ENCODE peak calls at places on chromosomes 1 and 21, in eight cellular contexts. P is right lobe of liver, F is heart right ventricle, M is OCI-LY7, E is transverse colon, Z is GM23338, R is lower lobe of right lung, S is mesenchymal stem cell. A is an unnamed sample. For H3K4me1, the result is how much of the 10 kb centered on the place peaks cover.

GRCh38 chr1:32557812-32558211 is 18.6 kb downstream of the ZBTB8A start:
- DNase-seq in E (no peak), P (no peak), Z (no peak), M (no peak), S (no peak), F (no peak), R (no peak), A (no peak)

GRCh38 chr1:244384066-244384465 is 67.6 kb downstream of the ADSS2 start:
- DNase-seq in E (no peak), R (no peak), P (no peak), F (no peak), Z (no peak), M (no peak), S (no peak), A (no peak)

GRCh38 chr21:33069994-33070811 is at the start of gene OLIG1:
- DNase-seq in P (peak), S (peak), Z (peak), M (no peak), E (no peak), F (no peak), R (peak), A (no peak)

GRCh38 chr1:219459321-219460105 is 153.4 kb downstream of the ZC3H11B start:
- DNase-seq in R (no peak), F (no peak), E (no peak), P (no peak), S (peak), M (no peak), Z (no peak), A (no peak)

GRCh38 chr1:115141145-115141454 is 51.8 kb upstream of the TSPAN2 start:
- DNase-seq in M (no peak), Z (no peak), R (no peak), P (no peak), S (no peak), F (no peak), E (no peak), A (no peak)

GRCh38 chr1:6178751-6179563 is 1.2 kb downstream of the CHD5 start:
- DNase-seq in R (no peak), S (no peak), F (no peak), M (no peak), P (peak), Z (peak), E (no peak), A (no peak)

GRCh38 chr1:8910914-8911313 is 32.4 kb upstream of the ENO1 start:
- DNase-seq in P (no peak), M (no peak), S (peak), R (no peak), Z (no peak), F (no peak), E (no peak), A (no peak)

GRCh38 chr1:12450090-12450764 is 167.8 kb downstream of the DHRS3 start:
- DNase-seq in R (peak), M (no peak), S (no peak), Z (no peak), F (no peak), P (no peak), E (no peak), A (no peak)

GRCh38 chr1:233040494-233040893 is 90.1 kb downstream of the NTPCR start:
- DNase-seq in F (no peak), M (no peak), P (no peak), Z (no peak), R (no peak), S (no peak), E (no peak), A (no peak)

GRCh38 chr1:66761273-66761672 is 9.0 kb downstream of the DYNLT5 start:
- DNase-seq in P (no peak), M (no peak), Z (no peak), R (no peak), F (no peak), E (no peak), S (peak), A (no peak)

GRCh38 chr1:241355311-241356010 is 1.5 kb downstream of the RGS7 start:
- DNase-seq in R (no peak), Z (no peak), M (no peak), E (no peak), S (no peak), F (no peak), P (no peak), A (no peak)

GRCh38 chr21:38956791-38957571 is 151.3 kb downstream of the ETS2 start:
- DNase-seq in E (peak), Z (no peak), R (peak), P (no peak), S (peak), F (no peak), M (no peak), A (no peak)

GRCh38 chr1:209860293-209860881 is 32.6 kb downstream of the UTP25 start:
- DNase-seq in S (peak), M (peak), Z (peak), F (peak), E (peak), R (peak), P (peak), A (peak)

GRCh38 chr21:18950045-18950740 is 546.6 kb upstream of the TMPRSS15 start:
- DNase-seq in S (no peak), P (no peak), M (no peak), R (no peak), F (no peak), E (no peak), Z (no peak), A (no peak)

GRCh38 chr21:32532636-32533035 is 52.7 kb downstream of the TCP10L start:
- DNase-seq in E (no peak), S (no peak), R (no peak), Z (no peak), M (no peak), P (no peak), F (no peak), A (no peak)

GRCh38 chr1:5743435-5744095 is 248.7 kb downstream of the NPHP4 start:
- DNase-seq in Z (no peak), M (no peak), S (no peak), R (peak), P (peak), F (no peak), E (no peak), A (no peak)

GRCh38 chr1:46171351-46171750 is 3.5 kb upstream of the TSPAN1 start:
- DNase-seq in E (no peak), F (peak), R (peak), Z (no peak), S (no peak), M (peak), P (no peak), A (no peak)

GRCh38 chr1:203598736-203599135 is 27.9 kb upstream of the ATP2B4 start:
- DNase-seq in P (no peak), S (no peak), R (no peak), M (no peak), E (no peak), F (no peak), Z (no peak), A (no peak)

GRCh38 chr1:5164155-5164554 is 509.7 kb downstream of the AJAP1 start:
- DNase-seq in F (no peak), P (no peak), M (no peak), E (no peak), R (no peak), Z (no peak), S (no peak), A (no peak)

GRCh38 chr1:20485527-20486456 is at the start of gene CAMK2N1:
- DNase-seq in S (peak), M (no peak), E (peak), P (peak), R (peak), Z (peak), F (peak), A (peak)

GRCh38 chr1:54798769-54799641 is 2.1 kb downstream of the TTC22 start:
- DNase-seq in E (peak), Z (no peak), P (peak), S (no peak), R (no peak), F (no peak), M (no peak), A (no peak)

GRCh38 chr1:14067686-14068085 is 367.7 kb downstream of the PRDM2 start:
- DNase-seq in P (no peak), R (no peak), F (no peak), Z (no peak), E (no peak), M (no peak), S (no peak), A (no peak)

GRCh38 chr1:233090706-233091494 is 140.5 kb downstream of the NTPCR start:
- DNase-seq in M (no peak), Z (no peak), E (no peak), R (no peak), F (no peak), P (no peak), S (no peak), A (no peak)

GRCh38 chr1:64686828-64687724 is 57.8 kb upstream of the RAVER2 start:
- DNase-seq in E (peak), P (no peak), M (peak), F (peak), Z (peak), R (no peak), S (peak), A (peak)

GRCh38 chr1:234429434-234429806 is 49.6 kb downstream of the TARBP1 start:
- DNase-seq in P (no peak), Z (no peak), S (no peak), E (no peak), R (no peak), M (no peak), F (no peak), A (no peak)

GRCh38 chr1:220652995-220653394 is 37.2 kb upstream of the C1orf115 start:
- DNase-seq in M (no peak), S (no peak), E (no peak), P (no peak), Z (no peak), F (no peak), R (no peak), A (no peak)

GRCh38 chr1:46003315-46003714 is 129.1 kb downstream of the PIK3R3 start:
- DNase-seq in Z (no peak), E (no peak), R (peak), S (no peak), P (peak), F (no peak), M (no peak), A (no peak)

GRCh38 chr1:96474985-96475743 is 246.4 kb upstream of the PTBP2 start:
- DNase-seq in P (no peak), M (no peak), F (no peak), R (no peak), Z (peak), S (no peak), E (no peak), A (no peak)

GRCh38 chr1:184958554-184959353 is 15.6 kb downstream of the NIBAN1 start:
- DNase-seq in R (no peak), E (no peak), S (peak), Z (no peak), M (no peak), F (no peak), P (no peak), A (no peak)

GRCh38 chr1:67716800-67717199 is 31.8 kb downstream of the GADD45A start:
- DNase-seq in F (no peak), S (no peak), Z (no peak), M (no peak), R (no peak), E (peak), P (no peak), A (peak)

GRCh38 chr1:149848340-149848771 is 51.0 kb upstream of the BOLA1 start:
- DNase-seq in P (peak), M (peak), R (no peak), F (peak), Z (peak), E (no peak), S (peak), A (peak)

GRCh38 chr1:24481098-24481497 is 21.5 kb upstream of the RCAN3 start:
- DNase-seq in P (no peak), R (no peak), E (peak), S (no peak), F (peak), M (peak), Z (no peak), A (peak)

GRCh38 chr1:206890690-206891089 is 6.6 kb upstream of the IL24 start:
- DNase-seq in P (peak), S (peak), R (no peak), M (no peak), E (peak), Z (no peak), F (no peak), A (no peak)

GRCh38 chr1:15231714-15232201 is 15.3 kb upstream of the FHAD1 start:
- DNase-seq in E (no peak), F (no peak), Z (no peak), R (no peak), M (no peak), P (no peak), S (peak), A (no peak)

GRCh38 chr1:208880433-208881100 is 636.4 kb upstream of the PLXNA2 start:
- DNase-seq in Z (no peak), R (no peak), F (no peak), E (no peak), P (no peak), M (no peak), S (no peak), A (no peak)

GRCh38 chr1:12180315-12180714 is 13.5 kb downstream of the TNFRSF1B start:
- DNase-seq in R (peak), F (peak), Z (no peak), S (peak), M (no peak), P (peak), E (peak), A (peak)

DNA sequence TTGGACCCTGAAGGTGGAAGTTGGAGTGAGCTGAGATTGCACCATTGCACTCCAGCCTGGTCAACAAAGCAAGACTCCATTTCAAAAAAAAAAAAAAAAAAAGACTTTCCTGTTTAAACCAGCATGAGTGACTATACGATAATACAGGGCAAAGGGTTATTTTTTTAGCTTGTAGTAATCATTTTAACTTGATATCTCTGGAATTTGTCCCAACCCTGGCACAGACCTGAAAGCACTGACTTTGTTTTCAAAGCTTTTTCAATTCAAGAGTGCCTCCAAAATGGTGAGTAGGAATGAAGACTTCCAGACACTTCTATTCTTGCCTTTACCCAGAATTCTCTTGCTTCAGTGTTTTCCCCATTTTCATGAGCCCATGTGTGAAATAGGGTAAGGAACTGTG is 4.4 kb upstream of the TMCO2 start:
- DNase-seq in R (no peak), Z (no peak), E (no peak), F (no peak), S (no peak), P (no peak), M (no peak), A (no peak)
- H3K27ac ChIP-seq in R (no peak), Z (no peak), E (no peak), F (no peak), S (no peak), P (no peak), M (no peak), A (no peak)

GRCh38 chr1:154488942-154489341 is 13.1 kb upstream of the TDRD10 start:
- DNase-seq in F (no peak), R (no peak), M (no peak), P (no peak), E (no peak), Z (peak), S (no peak), A (no peak)
- H3K4me1 ChIP-seq in F (half or more), R (half or more), M (under half), P (under half), E (under half), Z (under half), S (under half), A (under half)

DNA sequence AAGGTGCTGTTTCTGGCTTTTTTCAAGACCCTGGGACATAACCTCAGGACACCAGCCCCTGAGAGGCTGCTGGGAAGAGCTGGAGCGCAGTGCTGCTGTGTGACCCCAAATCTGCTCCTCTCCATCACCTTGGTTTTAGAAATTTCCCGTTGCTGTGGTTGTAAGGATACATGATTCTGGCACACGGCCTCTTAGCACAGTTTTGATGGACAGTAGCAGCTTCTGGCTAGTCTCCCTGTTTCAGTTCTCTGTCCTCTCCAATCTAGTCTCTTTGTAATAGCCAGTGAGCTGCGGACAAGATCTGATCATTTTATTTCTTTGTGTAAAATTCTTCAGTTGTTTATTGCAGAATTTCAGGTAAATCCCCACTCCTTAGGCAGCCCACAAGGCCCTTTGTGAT is 3.1 kb downstream of the CLIC6 start:
- DNase-seq in M (no peak), Z (no peak), F (no peak), S (no peak), P (no peak), R (no peak), E (no peak), A (no peak)
- H3K4me3 ChIP-seq in M (no peak), Z (no peak), F (no peak), S (no peak), P (no peak), R (no peak), E (no peak), A (no peak)

GRCh38 chr21:26177741-26178452 is 7.3 kb upstream of the APP start:
- DNase-seq in F (no peak), E (no peak), Z (no peak), M (no peak), S (no peak), P (no peak), R (no peak), A (no peak)
- H3K27ac ChIP-seq in F (no peak), E (no peak), Z (no peak), M (no peak), S (no peak), P (no peak), R (no peak), A (no peak)

DNA sequence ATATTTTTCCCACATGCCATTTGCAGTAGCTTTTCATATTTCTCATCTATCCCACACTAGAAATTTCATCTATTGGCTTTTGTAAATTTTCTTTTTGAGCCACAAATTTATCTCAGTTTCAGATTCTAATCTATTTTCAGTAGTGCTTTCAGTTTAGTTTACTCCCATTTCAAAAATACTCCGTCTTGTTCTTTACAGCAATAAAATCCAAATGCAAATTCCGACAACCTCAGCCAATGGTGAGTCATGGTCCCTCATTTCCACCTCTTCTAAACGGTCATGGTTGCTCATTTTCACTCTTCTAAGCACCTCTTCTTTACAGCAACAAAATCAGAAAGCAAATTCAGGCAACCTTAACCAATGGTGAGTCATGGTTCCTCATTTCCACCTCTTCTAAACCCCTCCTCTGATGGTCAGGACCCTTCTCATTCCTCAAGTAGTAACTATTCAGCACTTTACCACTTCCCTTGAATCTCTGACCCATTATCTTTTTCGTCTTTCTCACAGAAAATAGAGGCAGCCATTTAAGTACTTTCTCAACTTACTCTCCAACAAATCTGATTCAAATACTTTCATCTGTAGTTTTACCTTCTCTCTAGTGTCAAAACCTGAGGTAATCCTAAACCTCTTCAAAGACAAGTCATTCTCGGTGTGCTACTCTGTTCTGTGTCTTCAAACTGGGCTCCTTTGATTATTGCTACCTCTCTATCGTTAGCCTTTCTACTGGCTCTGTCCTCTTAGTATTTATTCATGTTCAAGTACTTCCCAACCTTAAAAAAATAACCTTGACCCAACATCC is 34.4 kb downstream of the C21orf91 start:
- DNase-seq in E (peak), Z (no peak), S (no peak), R (no peak), F (no peak), M (peak), P (no peak), A (no peak)
- H3K4me1 ChIP-seq in E (under half), Z (under half), S (under half), R (under half), F (under half), M (half or more), P (under half), A (under half)

GRCh38 chr1:2642560-2643413 is 10.0 kb upstream of the MMEL1 start:
- DNase-seq in E (peak), M (peak), S (peak), P (peak), R (peak), F (peak), Z (peak), A (peak)

GRCh38 chr1:2642131-2642559 is 9.3 kb upstream of the MMEL1 start:
- DNase-seq in S (no peak), F (no peak), R (no peak), Z (no peak), M (no peak), E (no peak), P (no peak), A (no peak)

GRCh38 chr1:2644591-2645101 is 11.8 kb upstream of the MMEL1 start:
- DNase-seq in E (no peak), F (no peak), S (no peak), Z (no peak), R (peak), P (peak), M (no peak), A (no peak)

GRCh38 chr1:2644171-2644570 is 11.4 kb upstream of the MMEL1 start:
- DNase-seq in M (no peak), P (peak), Z (no peak), R (peak), F (no peak), S (no peak), E (no peak), A (peak)

GRCh38 chr1:2643414-2644077 is 10.7 kb upstream of the MMEL1 start:
- DNase-seq in F (no peak), S (no peak), Z (no peak), P (peak), E (no peak), M (no peak), R (peak), A (no peak)
- H3K4me3 ChIP-seq in F (peak), S (peak), Z (peak), P (peak), E (peak), M (peak), R (peak), A (peak)

GRCh38 chr1:93723733-93724270 is 42.2 kb upstream of the BCAR3 start:
- DNase-seq in M (no peak), P (no peak), S (no peak), R (no peak), E (no peak), Z (no peak), F (no peak), A (no peak)
- H3K27ac ChIP-seq in M (no peak), P (no peak), S (no peak), R (no peak), E (no peak), Z (no peak), F (peak), A (no peak)

DNA sequence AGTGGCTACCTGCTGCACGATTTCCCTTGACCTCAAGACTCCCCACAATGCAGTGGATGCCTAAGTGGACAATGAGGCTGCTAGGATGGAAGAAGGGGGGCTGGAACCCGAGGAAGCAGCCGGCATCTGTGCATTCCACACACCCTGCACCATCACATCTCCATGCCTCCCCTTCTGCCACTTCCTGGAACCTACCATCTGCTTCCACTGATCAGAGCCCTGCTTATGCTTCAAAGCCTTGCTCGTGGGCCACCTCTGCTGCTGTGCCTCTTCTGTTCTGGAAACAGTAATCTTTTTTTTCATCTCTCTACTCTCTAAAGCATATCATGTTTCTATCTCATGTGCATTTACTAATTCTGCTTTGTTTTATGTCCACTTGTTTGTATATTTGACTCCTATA is 66.2 kb upstream of the WDR26 start:
- DNase-seq in Z (no peak), M (no peak), E (no peak), S (no peak), P (no peak), F (no peak), R (no peak), A (no peak)
- H3K4me1 ChIP-seq in Z (half or more), M (under half), E (under half), S (under half), P (under half), F (under half), R (under half), A (under half)

A was measured in adrenal gland.